ENCODE peak calls at places on chromosome 22, in four cellular contexts. One of them, this sample, is unnamed.

GRCh38 chr22:21694795-21695431 is 29.1 kb downstream of the PPIL2 start:
- DNase-seq in K562: no peak
- DNase-seq in GM12878: no peak
- DNase-seq in HepG2: no peak
- DNase-seq in this sample: no peak

GRCh38 chr22:41638748-41639147 is 17.7 kb downstream of the XRCC6 start:
- DNase-seq in K562: no peak
- DNase-seq in HepG2: no peak
- DNase-seq in GM12878: no peak
- DNase-seq in this sample: no peak

GRCh38 chr22:33851240-33851639 is 69.0 kb downstream of the LARGE1 start:
- DNase-seq in K562: no peak
- DNase-seq in HepG2: no peak
- DNase-seq in GM12878: no peak
- DNase-seq in this sample: no peak

GRCh38 chr22:32080904-32081303 is 37.8 kb downstream of the SLC5A1 start:
- DNase-seq in HepG2: peak; percentile 47
- DNase-seq in GM12878: peak; percentile 7
- DNase-seq in K562: peak; percentile 27
- DNase-seq in this sample: peak; percentile 27

GRCh38 chr22:28710112-28710888 is 30.7 kb upstream of the TTC28 start:
- DNase-seq in K562: no peak
- DNase-seq in GM12878: no peak
- DNase-seq in HepG2: peak; percentile 13
- DNase-seq in this sample: no peak

GRCh38 chr22:26139320-26139719 is 29.9 kb upstream of the SEZ6L start:
- DNase-seq in K562: no peak
- DNase-seq in GM12878: no peak
- DNase-seq in HepG2: no peak
- DNase-seq in this sample: no peak

GRCh38 chr22:17890245-17890671 is 116.0 kb upstream of the BID start:
- DNase-seq in K562: peak; percentile 49
- DNase-seq in HepG2: no peak
- DNase-seq in GM12878: no peak
- DNase-seq in this sample: no peak

GRCh38 chr22:26168934-26169311 is 339 bp upstream of the SEZ6L start:
- DNase-seq in HepG2: no peak
- DNase-seq in K562: no peak
- DNase-seq in GM12878: no peak
- DNase-seq in this sample: no peak

GRCh38 chr22:29511126-29511854 is 31.3 kb downstream of the NEFH start:
- DNase-seq in HepG2: no peak
- DNase-seq in K562: no peak
- DNase-seq in GM12878: no peak
- DNase-seq in this sample: no peak

GRCh38 chr22:17726561-17727243 is 47.6 kb downstream of the BID start:
- DNase-seq in GM12878: no peak
- DNase-seq in HepG2: no peak
- DNase-seq in K562: no peak
- DNase-seq in this sample: no peak

GRCh38 chr22:10741210-10741609 is 4786.8 kb upstream of the OR11H1 start:
- DNase-seq in GM12878: no peak
- DNase-seq in K562: no peak
- DNase-seq in HepG2: no peak
- DNase-seq in this sample: no peak

DNA sequence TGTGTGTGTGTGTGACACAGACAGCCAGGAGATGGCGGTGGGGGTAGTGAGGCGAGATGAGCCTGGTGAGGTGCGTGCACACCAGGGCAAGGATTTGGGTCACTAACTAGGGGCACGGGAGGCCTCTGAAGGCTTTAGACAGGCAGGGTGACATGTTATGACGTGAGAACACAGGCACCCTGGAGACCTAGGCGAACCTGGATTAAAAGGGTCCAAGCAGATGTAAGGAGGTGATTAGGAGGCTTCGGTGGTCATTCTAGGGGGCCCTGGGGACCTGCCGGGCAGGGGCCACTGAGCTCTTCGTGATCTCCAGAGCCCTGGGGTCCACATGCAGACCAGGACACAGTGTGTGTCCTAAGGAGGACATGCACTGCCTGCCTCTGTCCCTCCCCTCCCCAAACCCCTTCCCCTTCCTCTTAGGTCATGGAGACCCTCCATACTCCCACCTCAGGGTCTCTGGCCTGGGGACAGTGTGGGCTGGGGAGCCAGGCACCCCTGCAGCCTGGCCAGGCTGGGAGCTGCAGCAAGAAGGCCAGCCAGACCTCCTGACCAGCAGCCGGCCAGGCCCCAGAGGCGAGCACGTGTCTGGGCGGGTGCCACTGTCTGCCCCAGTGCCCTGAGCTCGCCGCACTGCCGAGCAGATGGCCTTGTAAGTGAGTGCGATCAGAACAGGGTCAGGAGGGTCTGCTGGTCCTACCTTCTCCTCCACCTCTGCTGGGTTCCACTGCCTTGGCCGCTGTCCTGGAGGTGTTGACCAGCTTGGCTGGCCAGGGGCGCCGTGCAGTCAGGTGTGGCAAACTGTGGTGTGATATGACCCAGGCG is 32.1 kb downstream of the IFT27 start:
- DNase-seq in HepG2: no peak
- DNase-seq in GM12878: no peak
- DNase-seq in K562: no peak
- DNase-seq in this sample: peak; percentile 9
- TF ChIP-seq TCF7 in HepG2: no peak
- TF ChIP-seq TCF7 in GM12878: no peak
- TF ChIP-seq TCF7 in K562: no peak
- TF ChIP-seq TCF7 in this sample: no peak

GRCh38 chr22:49104434-49104833 is 723.2 kb downstream of the BRD1 start:
- DNase-seq in K562: no peak
- DNase-seq in HepG2: no peak
- DNase-seq in GM12878: no peak
- DNase-seq in this sample: no peak

GRCh38 chr22:49107961-49108530 is 719.6 kb downstream of the BRD1 start:
- DNase-seq in GM12878: no peak
- DNase-seq in HepG2: no peak
- DNase-seq in K562: no peak
- DNase-seq in this sample: no peak

GRCh38 chr22:49108636-49109315 is 718.9 kb downstream of the BRD1 start:
- DNase-seq in K562: no peak
- DNase-seq in HepG2: no peak
- DNase-seq in GM12878: no peak
- DNase-seq in this sample: no peak

GRCh38 chr22:49106136-49106930 is 721.3 kb downstream of the BRD1 start:
- DNase-seq in HepG2: no peak
- DNase-seq in GM12878: no peak
- DNase-seq in K562: no peak
- DNase-seq in this sample: no peak

GRCh38 chr22:49107561-49107960 is 720.1 kb downstream of the BRD1 start:
- DNase-seq in HepG2: no peak
- DNase-seq in GM12878: no peak
- DNase-seq in K562: no peak
- DNase-seq in this sample: no peak
- TF ChIP-seq TCF7 in HepG2: no peak
- TF ChIP-seq TCF7 in GM12878: no peak
- TF ChIP-seq TCF7 in K562: no peak
- TF ChIP-seq TCF7 in this sample: no peak

GRCh38 chr22:27240298-27240885 is 561.2 kb downstream of the MN1 start:
- DNase-seq in GM12878: no peak
- DNase-seq in K562: no peak
- DNase-seq in HepG2: no peak
- DNase-seq in this sample: no peak
- TF ChIP-seq TCF7 in GM12878: no peak
- TF ChIP-seq TCF7 in K562: no peak
- TF ChIP-seq TCF7 in HepG2: no peak
- TF ChIP-seq TCF7 in this sample: no peak

GRCh38 chr22:44200451-44200850 is 19.7 kb downstream of the PARVG start:
- DNase-seq in K562: no peak
- DNase-seq in HepG2: no peak
- DNase-seq in GM12878: no peak
- DNase-seq in this sample: no peak

GRCh38 chr22:44200855-44201550 is 20.3 kb downstream of the PARVG start:
- DNase-seq in K562: no peak
- DNase-seq in HepG2: no peak
- DNase-seq in GM12878: no peak
- DNase-seq in this sample: no peak

GRCh38 chr22:44203203-44203602 is 22.5 kb downstream of the PARVG start:
- DNase-seq in GM12878: no peak
- DNase-seq in K562: no peak
- DNase-seq in HepG2: no peak
- DNase-seq in this sample: no peak

GRCh38 chr22:44202261-44202789 is 21.6 kb downstream of the PARVG start:
- DNase-seq in GM12878: no peak
- DNase-seq in HepG2: no peak
- DNase-seq in K562: no peak
- DNase-seq in this sample: no peak

GRCh38 chr22:44201556-44202129 is 20.9 kb downstream of the PARVG start:
- DNase-seq in K562: no peak
- DNase-seq in HepG2: no peak
- DNase-seq in GM12878: no peak
- DNase-seq in this sample: no peak
- TF ChIP-seq TCF7 in K562: no peak
- TF ChIP-seq TCF7 in HepG2: no peak
- TF ChIP-seq TCF7 in GM12878: no peak
- TF ChIP-seq TCF7 in this sample: no peak

GRCh38 chr22:43096420-43096819 is 7.2 kb upstream of the TTLL1 start:
- DNase-seq in HepG2: no peak
- DNase-seq in GM12878: no peak
- DNase-seq in K562: no peak
- DNase-seq in this sample: no peak

GRCh38 chr22:43098356-43098755 is 9.2 kb upstream of the TTLL1 start:
- DNase-seq in K562: no peak
- DNase-seq in GM12878: no peak
- DNase-seq in HepG2: no peak
- DNase-seq in this sample: no peak

GRCh38 chr22:43099095-43099494 is 9.9 kb upstream of the TTLL1 start:
- DNase-seq in GM12878: no peak
- DNase-seq in HepG2: no peak
- DNase-seq in K562: no peak
- DNase-seq in this sample: no peak

GRCh38 chr22:43100223-43100622 is 10.3 kb upstream of the BIK start:
- DNase-seq in HepG2: peak; percentile 51
- DNase-seq in K562: no peak
- DNase-seq in GM12878: no peak
- DNase-seq in this sample: no peak

DNA sequence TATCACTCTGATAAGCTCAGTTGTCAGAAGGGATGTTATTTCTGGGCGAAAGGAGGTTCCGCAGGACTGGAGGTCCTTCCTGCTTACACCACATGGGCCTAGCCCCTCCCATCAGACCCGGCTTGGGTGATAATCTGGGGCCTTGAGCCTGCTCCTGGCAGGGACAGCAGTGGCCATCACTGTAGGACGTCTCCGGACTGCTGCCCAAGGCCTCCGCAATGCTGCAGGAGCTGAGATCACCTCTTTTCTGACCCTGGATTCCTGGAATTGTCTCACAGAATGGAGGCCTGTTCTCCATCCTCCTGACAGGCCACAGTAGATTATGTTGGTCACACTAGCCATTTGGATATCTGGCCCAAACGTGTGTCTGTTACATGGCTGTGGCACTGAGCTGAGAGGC is 9.2 kb upstream of the BIK start:
- DNase-seq in GM12878: no peak
- DNase-seq in HepG2: no peak
- DNase-seq in K562: peak; percentile 19
- DNase-seq in this sample: no peak
- TF ChIP-seq TCF7 in GM12878: no peak
- TF ChIP-seq TCF7 in HepG2: no peak
- TF ChIP-seq TCF7 in K562: no peak
- TF ChIP-seq TCF7 in this sample: no peak

GRCh38 chr22:47218671-47219070 is 456.2 kb downstream of the TBC1D22A start:
- DNase-seq in K562: no peak
- DNase-seq in HepG2: no peak
- DNase-seq in GM12878: no peak
- DNase-seq in this sample: no peak
- TF ChIP-seq TCF7 in K562: no peak
- TF ChIP-seq TCF7 in HepG2: no peak
- TF ChIP-seq TCF7 in GM12878: no peak
- TF ChIP-seq TCF7 in this sample: no peak

GRCh38 chr22:25061134-25061533 is 108.6 kb downstream of the KIAA1671 start:
- DNase-seq in GM12878: no peak
- DNase-seq in K562: no peak
- DNase-seq in HepG2: no peak
- DNase-seq in this sample: no peak

GRCh38 chr22:25064894-25065560 is 112.5 kb downstream of the KIAA1671 start:
- DNase-seq in HepG2: no peak
- DNase-seq in GM12878: no peak
- DNase-seq in K562: no peak
- DNase-seq in this sample: no peak

GRCh38 chr22:25060522-25061071 is 108.1 kb downstream of the KIAA1671 start:
- DNase-seq in HepG2: no peak
- DNase-seq in GM12878: no peak
- DNase-seq in K562: peak; percentile 16
- DNase-seq in this sample: no peak

GRCh38 chr22:25061605-25062377 is 109.3 kb downstream of the KIAA1671 start:
- DNase-seq in HepG2: no peak
- DNase-seq in GM12878: no peak
- DNase-seq in K562: no peak
- DNase-seq in this sample: no peak

GRCh38 chr22:25062378-25063095 is 110.0 kb downstream of the KIAA1671 start:
- DNase-seq in K562: no peak
- DNase-seq in GM12878: no peak
- DNase-seq in HepG2: no peak
- DNase-seq in this sample: no peak
- TF ChIP-seq TCF7 in K562: no peak
- TF ChIP-seq TCF7 in GM12878: no peak
- TF ChIP-seq TCF7 in HepG2: no peak
- TF ChIP-seq TCF7 in this sample: no peak

GRCh38 chr22:19360862-19361261 is 69.3 kb upstream of the CLTCL1 start:
- DNase-seq in GM12878: no peak
- DNase-seq in K562: no peak
- DNase-seq in HepG2: no peak
- DNase-seq in this sample: no peak
- TF ChIP-seq TCF7 in GM12878: no peak
- TF ChIP-seq TCF7 in K562: no peak
- TF ChIP-seq TCF7 in HepG2: no peak
- TF ChIP-seq TCF7 in this sample: no peak

DNA sequence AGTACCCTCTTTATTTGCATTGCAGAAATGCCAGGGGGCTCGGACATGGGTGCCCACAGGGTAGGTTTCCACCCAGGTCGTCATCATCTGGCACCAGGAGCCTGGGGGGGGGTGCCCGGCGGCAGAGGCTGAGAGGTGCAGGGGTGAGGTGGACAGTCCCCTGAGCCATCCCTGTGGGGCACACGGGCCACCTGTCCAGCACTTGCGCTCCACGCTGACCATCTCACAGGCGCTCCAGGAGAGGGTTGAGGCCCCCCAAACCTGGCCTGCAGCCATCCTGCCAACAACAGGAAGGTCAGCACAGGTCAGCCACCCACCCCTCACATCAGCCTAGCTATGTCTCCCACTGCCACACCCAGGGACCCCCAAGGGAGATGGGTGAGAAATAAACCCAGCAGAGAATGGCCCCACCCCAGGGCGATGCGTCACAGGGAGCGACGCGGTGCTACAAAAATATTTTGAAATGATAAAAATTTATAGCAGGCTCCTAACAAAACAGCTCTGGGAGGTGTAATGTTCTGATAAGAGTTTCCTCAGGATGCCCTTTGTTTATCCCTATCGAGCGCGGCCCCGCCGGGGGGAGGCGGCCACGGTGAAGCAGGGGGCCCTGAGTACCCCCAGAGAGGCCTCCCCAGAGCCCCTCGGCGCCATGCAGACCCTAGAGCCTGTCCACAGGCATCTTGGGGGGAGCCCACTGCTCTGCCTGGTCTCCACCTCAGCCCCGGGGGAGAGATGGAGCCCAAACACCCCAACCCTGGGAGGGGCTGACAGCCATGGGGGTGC is 21.0 kb upstream of the GNB1L start:
- DNase-seq in GM12878: no peak
- DNase-seq in HepG2: no peak
- DNase-seq in K562: no peak
- DNase-seq in this sample: peak; percentile 7
- TF ChIP-seq TCF7 in GM12878: no peak
- TF ChIP-seq TCF7 in HepG2: no peak
- TF ChIP-seq TCF7 in K562: no peak
- TF ChIP-seq TCF7 in this sample: no peak